ENCODE peak calls at places on chromosome 11, in nine cellular contexts. E is HFF-Myc; J is AG09319; Y is astrocyte of the spinal cord; R is NCI-H146; P is H1; H is NCI-H1092; Q is CD8-positive, alpha-beta memory T cell; F is Kasumi-1. X is an unnamed sample.
A peak's percentile ranks its signal among the peaks of the same experiment; 100 is the strongest.

GRCh38 chr11:44914105-44914504 is 36.6 kb downstream of the TP53I11 start:
- DNase-seq in E (no peak), J (no peak), Y (no peak), R (no peak), P (no peak), H (no peak), Q (no peak), F (no peak), X (no peak)

GRCh38 chr11:117983163-117983475 is 3.1 kb upstream of the IL10RA start:
- DNase-seq in E (no peak), J (no peak), Y (no peak), R (no peak), P (no peak), H (no peak), Q (no peak), F (no peak), X (no peak)

GRCh38 chr11:28756977-28757376 is 648.8 kb downstream of the METTL15 start:
- DNase-seq in E (no peak), J (no peak), Y (peak; percentile 79), R (no peak), P (no peak), H (no peak), Q (no peak), F (no peak), X (peak; percentile 86)

GRCh38 chr11:76744186-76745058 is 38.7 kb upstream of the TSKU start:
- DNase-seq in E (no peak), J (no peak), Y (no peak), R (no peak), P (no peak), H (no peak), Q (no peak), F (peak; percentile 42), X (no peak)

GRCh38 chr11:2213384-2213842 is 41.8 kb upstream of the TH start:
- DNase-seq in E (no peak), J (no peak), Y (no peak), R (no peak), P (peak; percentile 44), H (no peak), Q (peak; percentile 23), F (no peak), X (no peak)

GRCh38 chr11:134036484-134037092 is 32.3 kb upstream of the JAM3 start:
- DNase-seq in E (no peak), J (no peak), Y (no peak), R (no peak), P (no peak), H (no peak), Q (peak; percentile 39), F (no peak), X (no peak)

GRCh38 chr11:107683807-107684206 is 28.0 kb downstream of the SLN start:
- DNase-seq in E (no peak), J (no peak), Y (no peak), R (no peak), P (no peak), H (no peak), Q (no peak), F (no peak), X (peak; percentile 20)

GRCh38 chr11:67463186-67463585 is 5.9 kb downstream of the TMEM134 start:
- DNase-seq in E (no peak), J (no peak), Y (no peak), R (no peak), P (no peak), H (no peak), Q (no peak), F (no peak), X (no peak)

GRCh38 chr11:84886344-84886743 is 740.8 kb downstream of the DLG2 start:
- DNase-seq in E (no peak), J (no peak), Y (peak; percentile 52), R (no peak), P (no peak), H (no peak), Q (no peak), F (no peak), X (no peak)

GRCh38 chr11:104043678-104044239 is 7.3 kb downstream of the DDI1 start:
- DNase-seq in E (no peak), J (no peak), Y (peak; percentile 12), R (no peak), P (no peak), H (no peak), Q (no peak), F (no peak), X (no peak)

GRCh38 chr11:126919147-126919823 is 81.3 kb downstream of the KIRREL3 start:
- DNase-seq in E (no peak), J (no peak), Y (no peak), R (no peak), P (no peak), H (no peak), Q (no peak), F (no peak), X (no peak)

GRCh38 chr11:70399681-70400112 is 1.4 kb downstream of the CTTN start:
- DNase-seq in E (peak; percentile 72), J (peak; percentile 87), Y (peak; percentile 97), R (no peak), P (peak; percentile 57), H (no peak), Q (no peak), F (peak; percentile 36), X (peak; percentile 90)

GRCh38 chr11:121318848-121319834 is 26.6 kb downstream of the SC5D start:
- DNase-seq in E (peak; percentile 49), J (no peak), Y (peak; percentile 41), R (peak; percentile 71), P (no peak), H (peak; percentile 25), Q (peak; percentile 28), F (peak; percentile 78), X (no peak)

GRCh38 chr11:42770444-42771065 is 541.2 kb upstream of the API5 start:
- DNase-seq in E (no peak), J (no peak), Y (no peak), R (peak; percentile 5), P (peak; percentile 49), H (peak; percentile 11), Q (no peak), F (peak; percentile 50), X (no peak)

GRCh38 chr11:14386895-14387480 is 28.0 kb upstream of the RRAS2 start:
- DNase-seq in E (peak; percentile 40), J (peak; percentile 41), Y (peak; percentile 78), R (peak; percentile 35), P (peak; percentile 66), H (peak; percentile 1), Q (no peak), F (no peak), X (no peak)

GRCh38 chr11:124950606-124951330 is 3.2 kb upstream of the CCDC15 start:
- DNase-seq in E (no peak), J (no peak), Y (no peak), R (no peak), P (no peak), H (no peak), Q (peak; percentile 30), F (no peak), X (no peak)

GRCh38 chr11:1888347-1888753 is 3.3 kb downstream of the PRR33 start:
- DNase-seq in E (no peak), J (no peak), Y (no peak), R (no peak), P (no peak), H (no peak), Q (no peak), F (no peak), X (no peak)